ENCODE peak calls at places on chromosomes 4 and X, in five cellular contexts. O is suprapubic skin, P is transverse colon, C is A549, F is ovary. M is an unnamed sample.

GRCh38 chrX:131837325-131837724 is 185.8 kb upstream of the STK26 start:
- DNase-seq in C (no peak), P (no peak), F (no peak), O (no peak), M (no peak)

GRCh38 chrX:21996872-21997271 is 35.3 kb upstream of the PHEX start:
- DNase-seq in C (no peak), F (no peak), O (no peak), P (no peak), M (peak)

GRCh38 chr4:181645489-181645888 is 597.7 kb upstream of the TENM3 start:
- DNase-seq in C (no peak), O (no peak), F (no peak), P (no peak), M (no peak)

GRCh38 chrX:40072246-40072645 is 25.5 kb downstream of the BCOR start:
- DNase-seq in C (no peak), P (no peak), F (no peak), O (no peak), M (no peak)

GRCh38 chrX:69153060-69153730 is 12.1 kb downstream of the PJA1 start:
- DNase-seq in P (no peak), C (no peak), F (no peak), O (no peak), M (peak)

GRCh38 chr4:133594246-133595207 is 445.4 kb downstream of the PCDH10 start:
- DNase-seq in C (no peak), O (no peak), P (no peak), F (no peak), M (no peak)

GRCh38 chr4:106993846-106994245 is 42.3 kb downstream of the DKK2 start:
- DNase-seq in O (no peak), C (no peak), F (no peak), P (no peak), M (no peak)

GRCh38 chr4:56861365-56861764 is 39.9 kb upstream of the SPINK2 start:
- DNase-seq in C (no peak), F (no peak), P (no peak), O (no peak), M (no peak)

GRCh38 chrX:131745942-131746489 is 202.1 kb downstream of the OR13H1 start:
- DNase-seq in O (no peak), F (no peak), C (no peak), P (no peak), M (no peak)

GRCh38 chr4:108170729-108171540 is 2.2 kb upstream of the LEF1 start:
- DNase-seq in P (no peak), F (no peak), C (no peak), O (no peak), M (no peak)

GRCh38 chrX:40420899-40421729 is 159.7 kb upstream of the ATP6AP2 start:
- DNase-seq in C (no peak), F (no peak), P (no peak), O (no peak), M (no peak)

GRCh38 chr4:149638073-149638472 is 177.6 kb downstream of the IQCM start:
- DNase-seq in F (no peak), C (no peak), O (no peak), P (no peak), M (no peak)

GRCh38 chrX:15854712-15855561 is at the start of gene AP1S2:
- DNase-seq in F (peak), P (peak), O (peak), C (peak), M (peak)
- TF ChIP-seq EP300 in F (no peak), P (no peak), O (no peak), C (no peak), M (peak)

GRCh38 chrX:47218280-47218919 is at the start of gene CDK16:
- DNase-seq in O (peak), P (peak), C (peak), F (peak), M (peak)
- TF ChIP-seq POLR2A in O (peak), P (peak), C (peak), F (peak), M (peak)

DNA sequence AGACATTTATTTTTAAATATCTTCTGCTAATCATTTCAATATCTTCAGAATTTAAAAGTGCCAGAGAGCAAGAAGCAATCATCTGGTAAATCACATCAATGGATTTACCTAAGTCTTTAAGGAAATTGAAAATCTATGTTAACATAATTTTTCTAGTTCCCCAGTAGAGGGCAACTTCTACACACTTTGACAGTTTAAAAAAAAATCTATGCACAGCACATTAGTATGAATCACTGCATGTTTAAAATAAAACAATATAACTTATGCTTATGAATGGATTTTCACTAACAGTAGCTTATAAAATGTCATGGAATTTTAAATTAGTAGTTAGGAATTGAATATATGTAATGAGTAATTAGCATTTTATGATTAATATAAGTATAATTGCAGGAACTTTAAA is 126.5 kb downstream of the REELD1 start:
- DNase-seq in P (no peak), F (no peak), C (no peak), O (no peak), M (no peak)
- TF ChIP-seq CTCF in P (peak), F (no peak), C (peak), O (no peak), M (no peak)

DNA sequence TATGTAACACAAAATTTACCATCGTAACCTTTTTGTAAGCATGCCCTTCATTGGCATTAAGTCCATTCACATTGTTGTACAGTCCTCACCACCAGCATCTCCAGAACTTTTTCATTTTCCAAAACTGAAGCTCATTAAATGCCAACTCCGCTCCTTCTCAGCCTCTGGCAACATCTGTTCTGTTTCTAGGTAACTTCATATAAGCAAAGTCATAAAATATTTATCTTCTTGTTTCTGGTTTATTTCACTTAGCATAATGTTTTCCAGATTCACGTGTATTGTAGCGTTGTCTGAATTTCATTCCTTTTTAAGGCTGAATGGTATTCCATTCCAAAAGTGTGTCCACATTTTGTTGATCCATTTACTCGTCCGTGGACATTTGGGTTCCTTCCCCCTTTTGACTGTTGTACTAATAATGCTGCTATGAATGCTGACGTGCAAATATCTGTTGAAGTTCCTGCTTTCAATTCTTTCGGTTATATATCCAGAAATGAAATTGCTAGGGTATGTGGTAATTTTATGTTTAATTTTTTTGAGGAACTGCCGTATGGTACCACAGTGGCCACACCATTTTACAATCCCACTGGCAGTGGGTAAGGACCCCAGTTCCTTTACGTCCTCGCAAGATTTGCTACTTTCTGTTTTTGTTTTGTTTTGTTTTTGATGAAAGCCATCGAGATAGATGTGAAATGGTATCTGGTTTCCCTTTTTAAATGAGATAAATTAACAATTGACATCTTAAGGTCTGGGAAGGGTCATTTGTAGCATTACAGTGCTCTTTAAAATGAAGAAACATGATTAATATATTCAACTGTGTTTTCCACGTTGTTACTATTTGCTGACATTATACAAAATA is 63.4 kb downstream of the PTTG2 start:
- DNase-seq in P (no peak), F (no peak), O (no peak), C (no peak), M (no peak)
- TF ChIP-seq EP300 in P (peak), F (no peak), O (no peak), C (no peak), M (no peak)

DNA sequence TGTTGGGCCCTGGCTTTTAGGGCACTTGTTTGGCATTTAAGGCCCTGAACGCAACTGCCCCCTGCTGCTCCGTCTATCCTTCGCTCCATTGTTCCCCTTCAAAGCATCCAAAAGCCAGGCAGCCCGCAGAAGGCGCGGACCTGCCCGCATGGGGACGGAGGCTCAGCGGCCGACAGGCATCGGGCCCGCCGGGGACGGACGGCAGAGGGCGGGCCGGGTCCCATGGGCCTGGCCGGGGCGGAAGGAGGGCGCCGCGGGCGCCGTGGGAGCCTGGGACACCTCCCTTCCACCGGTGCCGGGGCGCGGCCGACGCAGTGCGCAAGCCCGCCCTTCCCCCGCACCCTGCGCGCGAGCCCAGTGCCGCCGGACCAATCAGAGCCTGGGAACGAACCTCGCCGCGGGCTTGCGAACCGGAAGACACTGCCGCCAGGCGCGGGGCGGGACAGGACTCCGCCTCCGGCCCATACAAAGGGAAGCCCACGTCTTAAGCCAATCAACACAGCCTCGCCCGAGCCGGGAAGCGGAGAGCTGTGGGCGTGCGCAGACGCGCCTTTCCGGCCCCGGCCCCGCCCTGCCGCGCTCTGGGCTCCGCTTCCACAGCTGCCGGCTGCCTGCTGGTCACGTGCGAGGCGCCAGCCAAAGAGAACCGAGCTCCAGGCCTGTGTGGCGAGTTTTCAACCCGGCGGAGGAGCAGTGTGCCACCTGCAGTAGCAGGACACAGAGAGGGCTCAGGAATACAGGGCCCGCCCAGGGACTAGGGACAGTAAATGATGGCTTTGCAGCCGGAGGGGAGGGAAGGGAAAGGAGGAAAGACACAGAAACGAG is 2.1 kb upstream of the ARHGAP4 start:
- DNase-seq in C (peak), P (peak), F (peak), O (peak), M (peak)
- TF ChIP-seq POLR2A in C (peak), P (peak), F (peak), O (no peak), M (peak)

GRCh38 chr4:23040539-23040938 is 347.8 kb downstream of the GBA3 start:
- DNase-seq in O (no peak), C (no peak), F (no peak), P (no peak), M (no peak)
- TF ChIP-seq CTCF in O (no peak), C (no peak), F (no peak), P (no peak), M (no peak)

M was measured in tibial nerve.